ENCODE peak calls at places on chromosomes 2 and 18, in ten cellular contexts. V is activated naive CD4-positive, alpha-beta T cell; U is small intestine; M is NCI-H510A treated with DMSO at 0.1 percent for 48 hours; H is iPS-NIHi11; P is NCI-H345; E is tibial nerve; G is HFFc6; J is CD8-positive, alpha-beta T cell; I is activated T-helper 1 cell treated with anti-CD3 and anti-CD28 coated beads, Interleukin-2, amount 50 U/mL, for 16 hours. W is an unnamed sample.

GRCh38 chr18:49788327-49788908 is 24.9 kb downstream of the ACAA2 start:
- DNase-seq in J (no peak), V (no peak), H (no peak), M (no peak), G (peak), P (no peak), E (no peak), U (peak), I (no peak), W (no peak)

GRCh38 chr18:25814841-25815458 is 275.5 kb downstream of the SS18 start:
- DNase-seq in U (no peak), I (no peak), E (no peak), M (no peak), P (no peak), J (no peak), V (no peak), G (no peak), H (no peak), W (no peak)

GRCh38 chr2:182543746-182544525 is 117.1 kb upstream of the PDE1A start:
- DNase-seq in V (no peak), G (no peak), M (no peak), J (no peak), E (no peak), I (no peak), H (no peak), P (no peak), U (no peak), W (no peak)

GRCh38 chr2:218367415-218368149 is 10.9 kb downstream of the CATIP start:
- DNase-seq in E (peak), M (no peak), J (peak), H (peak), U (peak), V (no peak), I (peak), G (no peak), P (no peak), W (peak)

GRCh38 chr2:7567646-7568045 is 650.4 kb downstream of the RNF144A start:
- DNase-seq in M (no peak), G (no peak), U (peak), V (peak), J (peak), E (no peak), P (no peak), I (peak), H (no peak), W (peak)

GRCh38 chr2:134558208-134558890 is 160.5 kb downstream of the TMEM163 start:
- DNase-seq in M (peak), V (no peak), I (no peak), J (no peak), G (no peak), H (no peak), U (no peak), P (peak), E (no peak), W (no peak)

GRCh38 chr2:176242211-176242610 is 27.0 kb upstream of the MTX2 start:
- DNase-seq in I (no peak), E (no peak), V (no peak), P (no peak), U (no peak), G (no peak), H (no peak), M (no peak), J (no peak), W (no peak)

GRCh38 chr2:122300758-122301157 is 545.3 kb downstream of the TSN start:
- DNase-seq in H (no peak), G (no peak), V (no peak), J (no peak), I (no peak), P (no peak), U (no peak), M (no peak), E (no peak), W (no peak)

GRCh38 chr2:86223682-86224560 is 24.7 kb downstream of the MRPL35 start:
- DNase-seq in H (no peak), M (no peak), J (no peak), P (no peak), V (no peak), G (peak), I (no peak), E (no peak), U (no peak), W (no peak)

W was measured in CD8-positive, alpha-beta memory T cell.